ENCODE peak calls at places on chromosome 17, in ten cellular contexts. W, G, C, I, A, Z, S, N, F and J are unnamed samples.

GRCh38 chr17:3657874-3658783 is 10.2 kb downstream of the TAX1BP3 start:
- DNase-seq in S (no peak), C (no peak), F (no peak), G (no peak), N (no peak), I (no peak), Z (no peak), W (no peak), A (no peak), J (no peak)

GRCh38 chr17:48047113-48047740 is 932 bp upstream of the NFE2L1 start:
- DNase-seq in Z (no peak), A (no peak), F (no peak), I (peak), G (no peak), W (no peak), S (no peak), N (no peak), C (no peak), J (no peak)

GRCh38 chr17:73160980-73161630 is 3.7 kb upstream of the SSTR2 start:
- DNase-seq in Z (no peak), F (no peak), A (no peak), G (no peak), W (no peak), N (no peak), S (no peak), C (no peak), I (no peak), J (no peak)

GRCh38 chr17:57002904-57003303 is 25.0 kb downstream of the SCPEP1 start:
- DNase-seq in S (no peak), A (no peak), F (no peak), W (no peak), Z (no peak), N (no peak), I (no peak), C (no peak), G (no peak), J (no peak)

GRCh38 chr17:21066394-21066793 is 23.6 kb upstream of the USP22 start:
- DNase-seq in Z (peak), S (no peak), N (no peak), A (no peak), C (no peak), G (no peak), W (no peak), I (no peak), F (no peak), J (no peak)

GRCh38 chr17:20920813-20921199 is 122.0 kb downstream of the USP22 start:
- DNase-seq in I (peak), G (no peak), S (no peak), Z (no peak), N (no peak), A (no peak), F (no peak), C (no peak), W (no peak), J (no peak)

GRCh38 chr17:1997587-1998425 is 27.3 kb downstream of the RTN4RL1 start:
- DNase-seq in C (no peak), G (no peak), Z (peak), S (no peak), W (peak), I (peak), F (peak), N (peak), A (no peak), J (no peak)

GRCh38 chr17:79627184-79627765 is 16.4 kb upstream of the RBFOX3 start:
- DNase-seq in Z (peak), I (no peak), C (no peak), N (no peak), G (no peak), S (peak), A (no peak), W (no peak), F (no peak), J (no peak)

GRCh38 chr17:50564916-50565315 is 4.4 kb downstream of the CACNA1G start:
- DNase-seq in A (no peak), N (no peak), G (no peak), F (peak), W (peak), S (peak), I (peak), Z (no peak), C (no peak), J (peak)

GRCh38 chr17:18238299-18238698 is 12.9 kb downstream of the LLGL1 start:
- DNase-seq in N (no peak), G (no peak), S (no peak), C (no peak), F (no peak), I (no peak), Z (no peak), A (no peak), W (no peak), J (no peak)

GRCh38 chr17:61974115-61974514 is 46.3 kb upstream of the INTS2 start:
- DNase-seq in I (no peak), S (no peak), N (no peak), Z (no peak), A (no peak), W (no peak), F (no peak), G (no peak), C (no peak), J (no peak)

GRCh38 chr17:49496183-49496865 is 1.2 kb downstream of the NGFR start:
- DNase-seq in Z (peak), W (peak), A (no peak), F (peak), C (no peak), I (peak), S (peak), N (no peak), G (peak), J (peak)

GRCh38 chr17:74773871-74774286 is 2.3 kb downstream of the NAT9 start:
- DNase-seq in W (no peak), G (no peak), A (no peak), N (peak), I (no peak), Z (no peak), S (no peak), C (no peak), F (no peak), J (no peak)

GRCh38 chr17:75404223-75404738 is 1.2 kb downstream of the GRB2 start:
- DNase-seq in F (peak), S (no peak), N (peak), W (peak), C (no peak), G (peak), I (peak), Z (peak), A (no peak), J (peak)

GRCh38 chr17:869567-870530 is 87.7 kb downstream of the MRM3 start:
- DNase-seq in Z (peak), S (no peak), I (peak), A (no peak), C (no peak), N (no peak), F (no peak), W (peak), G (no peak), J (no peak)

GRCh38 chr17:181213-182163 is at the start of gene DOC2B:
- DNase-seq in N (no peak), S (no peak), C (no peak), A (no peak), I (no peak), Z (peak), F (peak), W (peak), G (no peak), J (no peak)

GRCh38 chr17:43695968-43696865 is 34.5 kb upstream of the MEOX1 start:
- DNase-seq in I (no peak), G (no peak), Z (no peak), A (no peak), C (no peak), S (no peak), N (no peak), F (no peak), W (no peak), J (no peak)

GRCh38 chr17:41660221-41660711 is 28.4 kb upstream of the EIF1 start:
- DNase-seq in Z (no peak), C (no peak), I (no peak), N (no peak), W (no peak), F (no peak), A (no peak), G (no peak), S (no peak), J (no peak)

GRCh38 chr17:75518983-75519540 is 2.7 kb downstream of the TSEN54 start:
- DNase-seq in N (no peak), A (no peak), F (no peak), Z (no peak), G (no peak), C (no peak), I (no peak), S (no peak), W (no peak), J (no peak)

GRCh38 chr17:76681222-76682137 is 29.3 kb downstream of the MXRA7 start:
- DNase-seq in I (peak), G (peak), C (no peak), F (peak), S (no peak), Z (peak), A (peak), N (peak), W (peak), J (peak)

GRCh38 chr17:76677406-76677805 is 33.4 kb downstream of the MXRA7 start:
- DNase-seq in N (no peak), C (no peak), W (no peak), G (no peak), S (no peak), Z (no peak), A (no peak), F (no peak), I (no peak), J (no peak)

GRCh38 chr17:76676629-76677028 is 33.1 kb upstream of the ST6GALNAC1 start:
- DNase-seq in N (no peak), S (no peak), Z (no peak), I (no peak), A (no peak), W (no peak), F (no peak), C (no peak), G (no peak), J (no peak)

GRCh38 chr17:76678330-76678729 is 32.4 kb downstream of the MXRA7 start:
- DNase-seq in A (no peak), N (no peak), F (peak), Z (no peak), G (no peak), C (no peak), I (no peak), W (no peak), S (no peak), J (no peak)

DNA sequence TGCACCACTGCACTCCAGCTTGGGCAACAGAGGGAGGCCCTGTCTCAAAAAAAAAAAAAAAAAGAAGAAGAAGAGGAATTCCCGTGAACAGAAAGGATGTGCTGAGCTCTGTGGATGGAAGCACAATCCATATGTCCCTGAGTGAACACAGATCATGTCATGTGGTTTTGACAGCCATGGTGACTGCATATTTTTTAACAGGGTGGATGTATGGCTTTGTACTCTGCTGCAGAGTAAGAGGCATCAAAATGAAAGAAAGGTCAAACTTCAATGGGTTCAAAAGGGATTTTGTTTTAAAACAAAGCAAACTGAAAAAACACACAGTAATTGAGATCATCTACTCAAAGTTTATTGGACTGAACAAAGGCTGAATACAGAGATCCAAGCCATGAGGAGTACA is 31.5 kb downstream of the MXRA7 start:
- DNase-seq in C (no peak), F (no peak), S (no peak), I (no peak), Z (no peak), A (no peak), G (no peak), N (peak), W (no peak), J (no peak)
- H3K27ac ChIP-seq in C (no peak), F (peak), S (no peak), I (no peak), Z (no peak), A (no peak), G (no peak), N (no peak), W (no peak), J (no peak)

GRCh38 chr17:14205992-14206461 is 30.6 kb downstream of the CDRT15 start:
- DNase-seq in C (no peak), A (no peak), S (no peak), I (no peak), N (no peak), Z (peak), W (no peak), F (peak), G (no peak), J (no peak)
- TF ChIP-seq EP300 in C (no peak), A (no peak), S (no peak), I (no peak), N (no peak), Z (no peak), W (no peak), F (no peak), G (no peak), J (no peak)

DNA sequence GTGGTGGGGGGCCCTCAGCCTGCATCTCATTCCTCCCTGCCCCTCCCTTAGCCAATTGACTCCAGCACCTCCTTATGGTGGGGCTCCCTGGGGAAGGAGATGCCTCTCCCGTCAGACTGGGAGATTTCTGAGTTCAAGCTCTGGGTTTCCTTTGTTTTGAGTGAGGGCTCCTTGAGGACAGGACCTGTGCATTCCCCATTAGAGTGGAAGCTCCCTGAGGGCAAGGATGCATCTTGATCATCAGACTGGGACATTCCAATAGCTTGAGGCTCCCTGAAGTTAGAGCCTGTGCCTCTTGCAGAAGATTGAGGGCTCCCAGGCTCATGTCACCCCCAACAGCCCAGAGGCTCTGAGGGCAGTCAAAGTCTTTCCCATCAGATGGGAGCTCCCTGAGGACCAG is 23.6 kb downstream of the TNS4 start:
- DNase-seq in G (no peak), Z (no peak), C (no peak), F (no peak), W (no peak), S (no peak), A (no peak), N (no peak), I (peak), J (no peak)
- H3K27ac ChIP-seq in G (no peak), Z (no peak), C (no peak), F (no peak), W (no peak), S (no peak), A (no peak), N (no peak), I (peak), J (no peak)

DNA sequence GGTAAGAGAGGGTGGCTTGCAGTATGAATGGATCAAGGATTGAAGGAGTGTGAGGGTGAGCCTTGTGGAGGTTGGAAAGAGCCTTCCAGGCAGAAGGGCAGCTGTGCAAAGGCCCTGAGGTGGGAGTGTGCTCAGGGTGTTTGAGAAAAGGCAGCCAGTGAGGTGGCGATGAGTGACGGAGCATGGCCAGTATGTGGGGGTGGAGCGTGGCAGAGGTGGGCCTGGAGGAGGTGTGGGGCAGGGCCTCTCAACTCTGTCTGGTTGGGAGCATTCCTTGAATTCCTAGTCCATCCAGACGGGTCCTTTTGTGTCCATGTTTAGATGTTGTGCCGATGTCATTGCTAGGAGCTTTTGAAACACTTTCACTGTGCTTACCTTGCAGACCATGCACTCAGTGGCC is 51.3 kb downstream of the EPN2 start:
- DNase-seq in W (no peak), G (no peak), A (peak), I (peak), S (no peak), N (peak), F (no peak), C (no peak), Z (no peak), J (no peak)
- TF ChIP-seq EP300 in W (no peak), G (no peak), A (peak), I (no peak), S (no peak), N (no peak), F (no peak), C (no peak), Z (no peak), J (no peak)

GRCh38 chr17:54102246-54102645 is 279.5 kb downstream of the KIF2B start:
- DNase-seq in W (no peak), A (no peak), G (no peak), F (no peak), C (no peak), I (no peak), N (no peak), S (no peak), Z (no peak), J (no peak)
- H3K27ac ChIP-seq in W (no peak), A (no peak), G (no peak), F (no peak), C (no peak), I (no peak), N (no peak), S (no peak), Z (no peak), J (no peak)